ENCODE peak calls at places on chromosomes 6 and 20, in nine cellular contexts. H is GM12878; V is CD4-positive, alpha-beta T cell; O is left ventricle myocardium inferior; U is RWPE1; F is AG09319; Y is astrocyte; I is adrenal gland; C is PC-3. D is an unnamed sample.

GRCh38 chr6:142481466-142481865 is 179.7 kb downstream of the ADGRG6 start:
- DNase-seq in O (no peak), H (no peak), I (no peak), V (no peak), C (no peak), Y (no peak), F (no peak), U (no peak), D (no peak)

GRCh38 chr6:155129744-155130143 is 134.1 kb upstream of the CLDN20 start:
- DNase-seq in V (no peak), H (no peak), U (no peak), C (no peak), Y (no peak), O (no peak), I (no peak), F (no peak), D (no peak)

GRCh38 chr20:31633339-31633914 is 4.3 kb upstream of the COX4I2 start:
- DNase-seq in C (no peak), F (no peak), I (no peak), V (no peak), H (no peak), Y (no peak), O (peak), U (no peak), D (no peak)

GRCh38 chr20:25252686-25253421 is 5.0 kb downstream of the PYGB start:
- DNase-seq in V (no peak), O (no peak), Y (no peak), H (no peak), U (no peak), I (peak), F (no peak), C (peak), D (no peak)

GRCh38 chr6:118932421-118932820 is 2.5 kb downstream of the MCM9 start:
- DNase-seq in O (no peak), I (no peak), F (no peak), Y (no peak), C (no peak), U (no peak), V (no peak), H (no peak), D (no peak)

GRCh38 chr6:145863988-145864616 is 49.5 kb upstream of the FBXO30 start:
- DNase-seq in V (no peak), U (no peak), Y (no peak), C (no peak), F (no peak), H (no peak), O (no peak), I (no peak), D (no peak)

GRCh38 chr6:111845441-111845871 is 27.8 kb downstream of the FYN start:
- DNase-seq in I (no peak), Y (no peak), U (no peak), V (no peak), H (no peak), C (no peak), F (no peak), O (no peak), D (no peak)

GRCh38 chr20:21490105-21490504 is 23.8 kb downstream of the NKX2-2 start:
- DNase-seq in I (no peak), U (no peak), F (no peak), H (no peak), O (no peak), Y (no peak), V (no peak), C (peak), D (no peak)

GRCh38 chr20:57167971-57168693 is 98.3 kb downstream of the BMP7 start:
- DNase-seq in F (no peak), H (no peak), V (no peak), Y (no peak), C (peak), I (no peak), O (peak), U (peak), D (no peak)

GRCh38 chr20:17023811-17024210 is 203.0 kb upstream of the PCSK2 start:
- DNase-seq in Y (peak), C (no peak), V (no peak), H (no peak), I (no peak), U (no peak), O (no peak), F (no peak), D (no peak)

GRCh38 chr6:118774596-118774995 is 119.4 kb upstream of the ASF1A start:
- DNase-seq in H (no peak), V (no peak), I (no peak), U (no peak), C (no peak), O (no peak), Y (no peak), F (no peak), D (no peak)

GRCh38 chr6:144320746-144321145 is 35.6 kb downstream of the UTRN start:
- DNase-seq in U (no peak), I (no peak), O (no peak), Y (no peak), V (no peak), H (no peak), F (no peak), C (no peak), D (no peak)

GRCh38 chr6:52493669-52494068 is 73.5 kb downstream of the EFHC1 start:
- DNase-seq in C (no peak), I (no peak), O (no peak), V (no peak), U (no peak), F (no peak), Y (no peak), H (peak), D (no peak)

GRCh38 chr6:7229376-7230326 is 83.3 kb downstream of the SSR1 start:
- DNase-seq in Y (no peak), H (no peak), O (no peak), I (no peak), V (no peak), C (no peak), F (no peak), U (no peak), D (no peak)

GRCh38 chr6:69917834-69918233 is 51.5 kb downstream of the COL19A1 start:
- DNase-seq in H (peak), O (no peak), F (peak), I (no peak), C (peak), Y (peak), U (peak), V (no peak), D (no peak)

GRCh38 chr6:138480279-138480949 is 18.9 kb downstream of the NHSL1 start:
- DNase-seq in Y (no peak), I (no peak), H (no peak), F (no peak), U (no peak), O (no peak), V (no peak), C (no peak), D (no peak)

GRCh38 chr6:97978855-97979271 is 695.8 kb upstream of the MMS22L start:
- DNase-seq in O (no peak), U (no peak), V (no peak), C (peak), F (no peak), I (no peak), Y (no peak), H (no peak), D (no peak)

GRCh38 chr6:109082178-109082577 is 12.5 kb downstream of the SESN1 start:
- DNase-seq in H (no peak), F (no peak), U (no peak), O (no peak), I (no peak), V (no peak), Y (no peak), C (no peak), D (no peak)

GRCh38 chr20:17556842-17557674 is 12.8 kb upstream of the DSTN start:
- DNase-seq in U (peak), Y (peak), I (peak), O (peak), H (no peak), V (no peak), C (peak), F (no peak), D (peak)

GRCh38 chr6:142842423-142843261 is 102.3 kb downstream of the HIVEP2 start:
- DNase-seq in O (no peak), Y (peak), H (peak), F (no peak), U (no peak), V (no peak), C (peak), I (no peak), D (no peak)

GRCh38 chr6:127451388-127451787 is 7.8 kb downstream of the KIAA0408 start:
- DNase-seq in F (no peak), C (no peak), O (no peak), V (no peak), Y (no peak), I (no peak), U (no peak), H (no peak), D (no peak)

GRCh38 chr20:4195499-4195898 is 180.1 kb upstream of the RNF24 start:
- DNase-seq in H (no peak), O (no peak), I (no peak), C (peak), F (no peak), Y (no peak), V (no peak), U (peak), D (no peak)
- TF ChIP-seq CTCF in H (no peak), O (peak), I (peak), C (peak), F (peak), Y (peak), V (no peak), U (peak), D (no peak)

DNA sequence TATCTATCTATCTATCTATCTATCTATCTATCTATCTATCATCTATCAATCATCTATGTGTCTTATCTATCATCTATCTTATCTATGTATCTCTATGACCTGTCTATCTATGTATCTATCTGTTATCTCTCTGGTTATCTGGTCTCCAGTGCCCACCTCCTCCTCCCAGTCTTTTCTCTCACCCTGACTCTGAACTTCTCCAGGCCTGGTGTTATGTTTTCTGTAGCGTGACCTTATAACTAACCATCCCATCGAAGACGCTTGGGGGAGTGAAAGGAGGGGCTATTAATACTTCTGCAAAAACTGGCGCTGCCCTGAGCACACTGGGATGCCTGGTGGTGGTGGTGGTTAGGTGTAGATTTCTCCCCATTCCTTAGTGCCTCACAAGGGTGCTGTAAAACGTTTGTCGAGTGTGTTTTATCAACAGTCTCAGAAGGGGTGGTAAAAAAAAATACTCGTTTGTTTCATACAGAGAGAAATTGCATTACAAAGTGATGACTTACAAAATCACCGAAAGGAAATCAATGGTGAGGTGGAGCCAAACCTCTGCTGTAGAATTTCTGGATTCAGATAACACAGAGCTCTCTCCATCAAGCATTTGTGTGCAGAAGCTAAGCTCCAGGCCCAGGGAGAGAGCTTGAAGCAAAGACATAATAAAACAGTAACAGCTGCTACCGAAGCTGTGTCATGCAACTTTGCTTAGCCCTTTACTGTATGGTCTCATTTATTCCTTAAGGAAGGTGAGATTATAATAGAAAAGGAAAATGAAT is 156.1 kb downstream of the BCAS1 start:
- DNase-seq in F (no peak), U (no peak), Y (peak), O (no peak), I (no peak), V (no peak), C (peak), H (no peak), D (no peak)
- TF ChIP-seq CTCF in F (no peak), U (no peak), Y (no peak), O (no peak), I (no peak), V (no peak), C (no peak), H (no peak), D (no peak)

GRCh38 chr6:133286765-133287164 is 45.6 kb downstream of the EYA4 start:
- DNase-seq in O (no peak), H (no peak), U (no peak), Y (peak), V (no peak), C (peak), F (no peak), I (no peak), D (no peak)
- TF ChIP-seq CTCF in O (peak), H (peak), U (no peak), Y (peak), V (no peak), C (peak), F (peak), I (no peak), D (no peak)

GRCh38 chr6:30742316-30743098 is at the start of gene FLOT1:
- DNase-seq in V (peak), H (peak), I (peak), U (peak), F (peak), Y (peak), O (peak), C (peak), D (peak)
- TF ChIP-seq CTCF in V (no peak), H (no peak), I (no peak), U (no peak), F (no peak), Y (no peak), O (no peak), C (no peak), D (no peak)

DNA sequence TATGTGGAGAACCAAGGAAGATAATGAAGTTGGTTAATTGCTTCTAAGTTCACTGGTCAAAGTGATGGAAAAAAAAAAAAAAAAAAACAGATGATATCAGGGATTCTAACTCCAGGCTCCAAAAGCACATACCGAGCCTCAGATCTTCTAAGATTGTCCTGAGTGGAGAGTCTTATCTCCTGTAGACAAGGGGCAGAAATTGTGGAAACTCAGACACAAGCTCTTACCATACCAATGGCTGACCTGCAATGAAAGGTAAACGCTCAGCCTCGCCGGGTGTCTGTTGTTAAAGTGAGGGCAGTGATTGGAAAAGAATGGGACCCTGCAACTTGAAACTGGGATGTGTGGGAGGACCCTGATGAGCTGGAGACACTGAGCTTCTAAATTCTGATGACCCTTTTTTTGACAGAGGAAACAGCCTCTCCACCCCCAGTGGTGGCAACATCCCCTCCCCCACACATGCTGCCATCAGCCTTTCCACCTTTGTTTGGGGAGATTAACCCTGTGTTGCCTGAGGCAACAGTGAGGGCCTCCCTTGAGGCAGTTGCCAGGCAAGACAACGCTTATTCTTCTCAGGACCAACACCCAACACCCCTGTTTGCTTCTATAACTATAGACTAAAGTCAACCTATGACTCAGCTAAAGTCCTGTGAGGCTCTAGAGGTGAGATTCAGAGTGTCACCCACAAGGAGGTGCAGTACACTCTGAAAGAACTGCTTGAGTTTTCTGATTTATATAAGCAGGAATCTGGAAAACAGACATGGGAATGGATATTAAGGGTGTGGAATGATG is 154.0 kb downstream of the THBS2 start:
- DNase-seq in F (no peak), Y (peak), O (no peak), V (no peak), C (peak), H (no peak), U (peak), I (no peak), D (no peak)
- TF ChIP-seq CTCF in F (no peak), Y (no peak), O (no peak), V (no peak), C (peak), H (no peak), U (no peak), I (no peak), D (no peak)

GRCh38 chr6:39843305-39844020 is 51.3 kb downstream of the DAAM2 start:
- DNase-seq in C (no peak), F (no peak), H (no peak), U (no peak), I (no peak), Y (no peak), O (no peak), V (no peak), D (no peak)
- TF ChIP-seq CTCF in C (no peak), F (no peak), H (no peak), U (no peak), I (no peak), Y (no peak), O (no peak), V (no peak), D (no peak)

GRCh38 chr20:12660918-12661317 is 347.9 kb upstream of the SPTLC3 start:
- DNase-seq in U (no peak), O (no peak), C (no peak), I (no peak), F (no peak), Y (no peak), V (no peak), H (no peak), D (no peak)
- TF ChIP-seq CTCF in U (no peak), O (no peak), C (peak), I (no peak), F (no peak), Y (no peak), V (no peak), H (no peak), D (no peak)

GRCh38 chr20:49890651-49891361 is 24.5 kb downstream of the SPATA2 start:
- DNase-seq in Y (no peak), V (no peak), H (no peak), O (peak), I (no peak), U (no peak), C (no peak), F (no peak), D (no peak)

GRCh38 chr20:49891486-49891885 is 23.8 kb downstream of the SPATA2 start:
- DNase-seq in Y (no peak), V (no peak), H (no peak), F (no peak), U (no peak), O (no peak), I (no peak), C (no peak), D (no peak)

GRCh38 chr20:49889245-49889942 is 25.9 kb downstream of the SPATA2 start:
- DNase-seq in C (no peak), U (no peak), Y (no peak), F (no peak), I (no peak), H (no peak), V (no peak), O (no peak), D (peak)

GRCh38 chr20:49888341-49889244 is 26.7 kb downstream of the SPATA2 start:
- DNase-seq in F (no peak), I (no peak), H (peak), U (peak), V (peak), O (no peak), Y (peak), C (peak), D (peak)

DNA sequence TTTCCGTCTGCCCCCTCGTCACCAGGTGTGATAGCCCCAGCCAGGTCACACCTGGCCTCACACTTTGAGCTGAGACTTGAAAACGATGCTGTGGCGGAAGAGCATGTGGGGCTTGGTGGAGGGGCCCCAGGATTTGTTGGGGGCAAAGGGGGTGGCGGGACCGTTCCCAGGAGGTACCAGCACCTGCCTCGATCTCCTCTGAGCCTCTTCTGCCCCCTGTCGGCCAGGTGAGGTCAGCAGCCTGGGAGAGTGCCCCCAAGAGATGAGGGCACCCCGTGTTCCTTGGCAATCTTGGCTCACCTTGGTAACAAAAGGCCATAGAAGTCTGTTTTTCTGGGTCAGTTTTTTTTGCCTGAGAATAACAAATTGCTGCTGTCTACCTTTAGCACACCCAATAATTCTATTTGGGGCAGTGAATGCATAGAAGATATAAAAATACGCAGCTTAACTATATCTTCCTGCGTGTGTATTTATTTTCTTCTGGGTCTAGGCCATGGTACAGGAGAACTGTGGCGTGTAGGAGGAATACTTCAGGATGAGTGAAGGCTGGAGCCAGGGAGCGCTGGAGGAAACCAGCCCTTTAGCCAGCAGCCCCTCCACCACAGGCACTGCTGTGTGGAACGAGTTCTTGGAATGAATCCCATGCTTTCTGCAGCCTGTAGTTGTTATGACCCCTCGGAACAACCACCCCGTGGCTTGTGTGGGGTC is 25.2 kb downstream of the SPATA2 start:
- DNase-seq in Y (no peak), I (no peak), V (no peak), F (no peak), H (no peak), U (peak), O (no peak), C (peak), D (peak)
- TF ChIP-seq CTCF in Y (no peak), I (no peak), V (peak), F (no peak), H (peak), U (peak), O (peak), C (peak), D (no peak)

DNA sequence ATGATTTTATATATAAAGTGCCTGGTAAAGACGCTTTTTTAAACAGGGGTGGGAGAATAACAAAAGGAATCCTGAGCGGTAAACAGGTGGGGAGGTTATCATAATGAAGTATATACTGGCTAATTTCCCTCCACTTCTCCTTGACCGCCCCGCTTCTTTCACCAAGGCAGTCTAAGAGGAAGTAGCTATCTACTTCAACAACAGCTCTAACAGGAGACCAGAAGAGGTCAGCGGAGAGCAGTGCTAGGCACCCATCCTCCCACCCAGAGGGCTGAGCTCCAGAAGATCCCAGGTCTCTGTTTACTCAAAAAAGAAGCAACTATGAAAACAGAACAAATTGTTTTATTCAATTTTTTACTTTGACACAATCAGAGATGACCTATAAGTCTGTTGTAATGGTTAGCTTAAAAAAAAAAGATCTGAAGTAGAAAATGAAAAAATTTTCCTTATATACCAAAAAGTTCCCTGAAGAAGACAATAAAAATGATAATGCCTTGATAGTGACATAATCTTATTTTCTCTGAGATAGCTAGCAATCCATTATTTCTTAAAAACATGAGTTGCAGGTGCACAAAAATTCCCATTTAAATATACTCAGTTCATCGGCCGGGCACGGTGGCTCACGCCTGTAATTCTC is 141.1 kb downstream of the PDSS2 start:
- DNase-seq in C (peak), V (no peak), I (peak), F (peak), O (peak), U (peak), Y (peak), H (peak), D (no peak)
- TF ChIP-seq CTCF in C (peak), V (peak), I (peak), F (peak), O (peak), U (peak), Y (peak), H (peak), D (no peak)

D was measured in omental fat pad.